ENCODE peak calls at places on chromosomes 5 and 9, in nine cellular contexts. E is stomach; R is pancreas; T is ovary; Y is gastrocnemius medialis; G is GM23248; V is lower lobe of right lung; C is CD8-positive, alpha-beta T cell; O is heart left ventricle. Q is an unnamed sample. For H3K4me1 and H3K36me3, the result is how much of the 10 kb centered on the place peaks cover.

GRCh38 chr9:124302921-124303320 is 45.2 kb downstream of the NEK6 start:
- DNase-seq in G (no peak), R (no peak), T (no peak), E (no peak), Y (no peak), V (no peak), C (no peak), O (no peak), Q (no peak)

GRCh38 chr9:137035937-137036336 is 4.0 kb upstream of the FUT7 start:
- DNase-seq in R (no peak), O (no peak), E (no peak), V (no peak), G (no peak), T (no peak), C (no peak), Y (no peak), Q (no peak)

GRCh38 chr9:34589656-34590375 is at the start of gene CNTFR:
- DNase-seq in T (peak), O (peak), C (no peak), R (no peak), V (peak), E (no peak), G (peak), Y (peak), Q (peak)

GRCh38 chr5:2755811-2756210 is 4.3 kb upstream of the IRX2 start:
- DNase-seq in E (no peak), C (no peak), G (peak), Y (no peak), V (no peak), O (no peak), R (no peak), T (no peak), Q (no peak)

GRCh38 chr9:127534250-127534649 is 77.8 kb upstream of the STXBP1 start:
- DNase-seq in C (no peak), G (no peak), E (no peak), R (no peak), V (no peak), T (no peak), Y (no peak), O (no peak), Q (no peak)

GRCh38 chr9:127124792-127125191 is 2.4 kb upstream of the ANGPTL2 start:
- DNase-seq in G (no peak), V (no peak), E (no peak), O (no peak), R (peak), Y (no peak), C (no peak), T (peak), Q (no peak)

GRCh38 chr5:64839936-64840335 is 71.2 kb downstream of the CWC27 start:
- DNase-seq in E (no peak), C (no peak), T (no peak), V (no peak), G (no peak), O (no peak), Y (no peak), R (no peak), Q (no peak)

GRCh38 chr5:99721487-99721886 is 792.7 kb upstream of the CHD1 start:
- DNase-seq in E (no peak), V (no peak), O (no peak), C (no peak), Y (no peak), T (no peak), G (no peak), R (no peak), Q (no peak)

GRCh38 chr5:66757219-66757833 is 161.1 kb downstream of the MAST4 start:
- DNase-seq in R (no peak), C (no peak), V (no peak), T (peak), E (peak), O (peak), Y (no peak), G (peak), Q (no peak)

GRCh38 chr5:168532471-168532870 is 3.4 kb downstream of the FBLL1 start:
- DNase-seq in G (no peak), E (no peak), T (no peak), O (no peak), V (no peak), C (no peak), R (no peak), Y (no peak), Q (no peak)

GRCh38 chr5:171295801-171296200 is 13.2 kb upstream of the TLX3 start:
- DNase-seq in O (no peak), R (no peak), C (no peak), E (no peak), Y (no peak), G (no peak), V (no peak), T (no peak), Q (no peak)

GRCh38 chr5:181246276-181247050 is 2.8 kb upstream of the RACK1 start:
- DNase-seq in G (peak), C (peak), T (peak), R (peak), V (peak), Y (peak), O (peak), E (peak), Q (peak)

GRCh38 chr9:87714819-87715218 is 11.1 kb upstream of the CTSL start:
- DNase-seq in T (no peak), Y (peak), R (no peak), V (no peak), O (no peak), C (no peak), G (peak), E (peak), Q (no peak)

GRCh38 chr5:6753851-6754250 is 40.6 kb downstream of the TENT4A start:
- DNase-seq in G (no peak), R (no peak), C (no peak), T (no peak), Y (no peak), V (no peak), E (no peak), O (no peak), Q (no peak)

GRCh38 chr5:65811004-65811403 is 89.0 kb downstream of the NLN start:
- DNase-seq in E (no peak), V (no peak), Y (no peak), C (no peak), T (no peak), R (no peak), O (no peak), G (peak), Q (no peak)

GRCh38 chr5:94017579-94017978 is 276.2 kb upstream of the POU5F2 start:
- DNase-seq in R (no peak), E (no peak), O (no peak), V (no peak), T (no peak), G (peak), C (no peak), Y (no peak), Q (no peak)

GRCh38 chr5:143516249-143516648 is 112.8 kb upstream of the NR3C1 start:
- DNase-seq in C (no peak), V (no peak), O (no peak), R (no peak), E (no peak), G (no peak), Y (no peak), T (no peak), Q (no peak)

GRCh38 chr5:139419793-139420192 is 15.9 kb upstream of the SPATA24 start:
- DNase-seq in E (no peak), Y (no peak), C (no peak), V (no peak), R (no peak), O (no peak), T (no peak), G (no peak), Q (no peak)

GRCh38 chr5:169765176-169765575 is 128.1 kb downstream of the DOCK2 start:
- DNase-seq in G (peak), O (no peak), R (no peak), E (no peak), C (no peak), Y (no peak), T (no peak), V (no peak), Q (no peak)

GRCh38 chr5:978051-978450 is 30.6 kb upstream of the NKD2 start:
- DNase-seq in T (no peak), O (peak), Y (no peak), R (no peak), G (no peak), C (no peak), E (no peak), V (peak), Q (no peak)

GRCh38 chr9:133237271-133237731 is 28.3 kb upstream of the OBP2B start:
- DNase-seq in G (peak), C (no peak), Y (no peak), R (no peak), O (peak), E (peak), V (peak), T (peak), Q (no peak)

GRCh38 chr5:39730011-39730410 is 305.2 kb upstream of the DAB2 start:
- DNase-seq in T (no peak), O (no peak), R (no peak), C (no peak), G (no peak), Y (no peak), V (no peak), E (no peak), Q (no peak)

GRCh38 chr9:27335088-27335487 is 38.1 kb upstream of the EQTN start:
- DNase-seq in T (no peak), Y (no peak), O (no peak), C (no peak), E (no peak), V (no peak), R (no peak), G (no peak), Q (no peak)

GRCh38 chr9:27339661-27340295 is 42.8 kb upstream of the EQTN start:
- DNase-seq in Y (no peak), O (no peak), C (no peak), R (no peak), G (no peak), E (no peak), T (no peak), V (peak), Q (peak)

GRCh38 chr9:27338527-27338903 is 41.6 kb upstream of the EQTN start:
- DNase-seq in Y (no peak), T (no peak), O (no peak), V (no peak), R (no peak), E (no peak), G (no peak), C (no peak), Q (no peak)

GRCh38 chr9:27336829-27337228 is 39.9 kb upstream of the EQTN start:
- DNase-seq in O (no peak), Y (no peak), E (no peak), G (no peak), C (no peak), R (no peak), T (no peak), V (no peak), Q (no peak)

DNA sequence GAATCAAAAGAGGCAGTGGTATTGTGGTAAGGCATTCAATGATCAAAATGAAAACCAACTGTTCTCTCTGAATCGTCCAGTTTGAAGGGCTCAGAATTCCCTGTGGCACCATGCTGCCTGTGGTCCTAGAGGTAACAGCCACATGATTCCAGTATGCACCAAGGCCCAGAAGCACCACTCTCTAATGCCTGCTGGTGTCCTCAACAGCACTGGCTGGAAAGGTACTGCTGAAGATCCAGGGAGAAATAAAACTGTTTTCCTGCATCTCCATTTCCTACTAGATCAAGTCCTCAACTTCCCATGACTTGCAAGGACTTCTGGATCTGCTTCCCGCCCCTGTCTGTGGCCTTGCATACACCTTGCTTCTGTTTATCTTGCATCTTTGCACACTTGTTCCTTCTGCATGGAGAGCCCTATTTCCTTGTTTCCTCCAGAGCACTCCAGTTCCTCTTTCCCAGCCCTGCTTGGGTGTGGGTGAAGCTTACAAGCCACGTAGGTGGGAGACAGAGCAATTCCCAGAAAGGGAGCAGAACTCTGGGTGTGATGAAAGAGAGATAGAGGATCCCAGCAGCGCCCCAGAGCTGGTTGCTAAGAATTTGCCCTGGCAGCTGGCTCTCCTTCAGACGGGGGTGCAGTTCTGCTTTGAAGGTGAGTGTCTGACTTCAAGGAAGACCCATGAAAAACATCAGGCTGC is 41.0 kb upstream of the EQTN start:
- DNase-seq in Y (no peak), R (no peak), O (no peak), V (peak), G (no peak), C (no peak), E (peak), T (no peak), Q (no peak)
- H3K4me1 ChIP-seq in Y (under half), R (under half), O (under half), V (half or more), G (under half), C (under half), E (half or more), T (under half), Q (under half)

GRCh38 chr9:37902131-37902530 is 1.8 kb downstream of the SLC25A51 start:
- DNase-seq in Y (no peak), E (no peak), G (no peak), C (no peak), R (no peak), T (no peak), V (no peak), O (no peak), Q (no peak)

GRCh38 chr9:37902804-37903580 is 935 bp downstream of the SLC25A51 start:
- DNase-seq in G (peak), C (no peak), O (no peak), T (no peak), R (no peak), Y (no peak), E (no peak), V (no peak), Q (no peak)

GRCh38 chr9:37897665-37898064 is 6.3 kb downstream of the SLC25A51 start:
- DNase-seq in E (no peak), T (no peak), Y (no peak), G (no peak), R (no peak), C (no peak), V (no peak), O (no peak), Q (no peak)

GRCh38 chr9:37903581-37903830 is 421 bp downstream of the SLC25A51 start:
- DNase-seq in C (no peak), T (no peak), G (peak), Y (no peak), R (peak), V (no peak), O (peak), E (no peak), Q (peak)

GRCh38 chr9:37899041-37899440 is 4.9 kb downstream of the SLC25A51 start:
- DNase-seq in T (no peak), C (no peak), V (no peak), O (no peak), E (no peak), Y (no peak), G (peak), R (no peak), Q (no peak)
- H3K36me3 ChIP-seq in T (under half), C (under half), V (half or more), O (half or more), E (half or more), Y (under half), G (under half), R (under half), Q (under half)

GRCh38 chr5:103027267-103027666 is 92.7 kb downstream of the GIN1 start:
- DNase-seq in G (no peak), Y (no peak), C (no peak), T (no peak), E (no peak), R (no peak), V (no peak), O (no peak), Q (no peak)
- H3K27ac ChIP-seq in G (no peak), Y (no peak), C (no peak), T (no peak), E (no peak), R (no peak), V (no peak), O (no peak), Q (no peak)

DNA sequence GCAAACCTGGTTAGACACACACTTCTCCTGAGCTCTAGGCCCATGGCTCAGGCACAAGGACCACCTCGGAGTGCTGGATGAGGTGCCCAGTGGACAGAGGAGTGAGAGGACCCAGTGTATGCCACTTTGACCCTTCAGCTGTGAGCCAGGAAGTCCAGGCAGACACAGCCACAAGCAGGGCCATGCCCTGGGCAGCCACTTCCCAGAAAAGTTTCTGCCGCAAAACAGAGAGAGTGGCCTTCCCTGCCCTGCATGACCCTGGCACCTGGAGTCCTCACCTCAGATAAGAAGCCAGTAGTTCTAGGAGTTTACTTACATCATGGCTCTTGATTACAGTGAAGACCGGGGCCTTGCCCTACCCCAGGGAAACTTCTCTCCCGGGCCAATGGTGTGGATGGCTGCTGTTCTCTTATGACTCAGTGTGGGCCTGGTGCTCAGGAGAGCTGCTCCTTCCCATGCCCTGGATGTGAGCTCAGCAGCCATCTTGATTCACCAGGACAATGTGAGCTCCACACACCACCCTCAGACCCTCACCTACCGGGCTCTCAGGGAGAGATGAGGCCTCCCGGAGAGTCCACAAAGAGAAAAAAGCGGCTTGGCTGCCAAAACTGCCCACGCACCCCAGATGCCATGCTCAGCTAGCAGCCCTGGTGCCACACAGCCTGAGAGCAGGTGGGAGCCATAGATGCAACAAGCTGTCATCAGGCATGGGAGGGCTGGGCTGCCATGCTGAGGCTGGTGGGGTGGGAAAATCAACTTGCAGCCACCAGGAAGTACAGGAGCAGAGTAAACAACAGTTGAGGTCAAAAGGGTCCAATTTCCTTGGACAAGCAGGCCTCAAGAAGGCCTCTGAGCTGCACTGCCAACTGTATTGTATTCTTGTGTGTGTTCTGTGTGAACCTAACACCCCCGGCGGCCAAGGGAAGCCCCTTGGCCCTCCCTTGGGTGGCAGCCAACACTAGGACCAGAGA is 11.7 kb upstream of the IRF1 start:
- DNase-seq in O (no peak), Y (no peak), V (no peak), C (no peak), E (peak), G (peak), R (no peak), T (peak), Q (no peak)
- H3K4me1 ChIP-seq in O (under half), Y (under half), V (half or more), C (under half), E (half or more), G (under half), R (half or more), T (under half), Q (under half)

GRCh38 chr5:14407746-14408175 is 173.8 kb upstream of the OTULINL start:
- DNase-seq in V (no peak), R (no peak), E (no peak), Y (no peak), T (no peak), G (peak), C (no peak), O (no peak), Q (no peak)
- H3K36me3 ChIP-seq in V (half or more), R (under half), E (half or more), Y (under half), T (under half), G (half or more), C (under half), O (half or more), Q (under half)

GRCh38 chr9:95021166-95021886 is 294.8 kb downstream of the AOPEP start:
- DNase-seq in C (no peak), R (no peak), O (no peak), E (no peak), T (no peak), Y (no peak), G (no peak), V (no peak), Q (no peak)
- H3K27ac ChIP-seq in C (no peak), R (peak), O (peak), E (peak), T (no peak), Y (peak), G (peak), V (no peak), Q (peak)

GRCh38 chr5:142316051-142316450 is 8.8 kb downstream of the SPRY4 start:
- DNase-seq in G (peak), C (no peak), V (no peak), O (no peak), E (no peak), T (no peak), Y (no peak), R (no peak), Q (no peak)
- H3K4me1 ChIP-seq in G (half or more), C (under half), V (half or more), O (half or more), E (under half), T (under half), Y (half or more), R (under half), Q (under half)

GRCh38 chr5:110757118-110757729 is 18.4 kb downstream of the SLC25A46 start:
- DNase-seq in V (no peak), R (no peak), T (no peak), Y (no peak), E (no peak), O (no peak), G (peak), C (no peak), Q (no peak)

GRCh38 chr5:110753620-110754019 is 14.8 kb downstream of the SLC25A46 start:
- DNase-seq in E (no peak), T (no peak), G (no peak), V (no peak), R (no peak), C (no peak), Y (no peak), O (no peak), Q (no peak)

GRCh38 chr5:110751902-110752762 is 13.3 kb downstream of the SLC25A46 start:
- DNase-seq in T (no peak), G (no peak), E (no peak), R (no peak), C (no peak), O (no peak), Y (no peak), V (no peak), Q (no peak)

GRCh38 chr5:110754181-110754580 is 15.4 kb downstream of the SLC25A46 start:
- DNase-seq in R (no peak), O (no peak), V (no peak), T (no peak), E (no peak), Y (no peak), C (no peak), G (no peak), Q (no peak)

DNA sequence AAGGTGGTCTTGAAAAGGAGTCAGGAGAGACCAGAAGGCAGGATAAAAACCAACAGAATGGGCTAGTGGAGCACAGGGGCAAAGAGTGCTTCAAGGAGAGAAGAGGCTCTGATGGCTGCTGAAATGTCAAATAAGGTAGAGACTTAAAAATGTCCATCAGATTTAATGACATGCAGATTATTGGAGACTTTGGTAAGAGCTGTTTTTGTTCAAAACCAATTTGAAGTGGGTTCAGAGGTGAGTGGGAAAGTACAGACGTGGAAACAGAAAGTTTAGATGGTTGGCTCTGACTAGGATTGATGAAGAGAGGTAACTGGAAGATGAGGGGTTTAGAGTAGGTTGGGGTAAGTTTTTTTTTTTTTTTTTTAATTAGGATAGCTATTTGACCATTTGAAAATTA is 14.1 kb downstream of the SLC25A46 start:
- DNase-seq in O (no peak), V (no peak), R (no peak), G (no peak), T (no peak), C (no peak), Y (no peak), E (no peak), Q (no peak)
- H3K36me3 ChIP-seq in O (half or more), V (half or more), R (under half), G (under half), T (under half), C (under half), Y (under half), E (half or more), Q (under half)

DNA sequence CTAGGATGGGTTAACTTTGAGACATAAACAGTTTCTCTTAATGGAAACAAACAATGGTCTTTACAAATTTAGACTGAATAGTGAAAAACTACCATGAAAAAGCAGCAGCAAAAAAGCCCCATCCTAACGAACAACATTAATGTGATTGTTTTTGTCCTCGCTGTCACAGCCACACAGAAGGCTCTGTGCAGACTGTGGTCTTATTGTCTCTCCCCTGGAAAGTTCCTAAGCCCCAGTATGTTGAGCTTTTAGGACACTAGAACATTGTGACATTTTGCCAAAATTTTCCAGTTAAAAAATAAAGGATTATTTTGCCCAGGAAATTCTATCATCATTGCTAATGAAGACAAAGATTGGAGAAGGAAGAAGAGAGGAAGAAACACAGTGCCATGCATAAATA is 12.6 kb upstream of the SOWAHA start:
- DNase-seq in V (no peak), G (no peak), T (no peak), E (no peak), R (no peak), C (no peak), Y (no peak), O (no peak), Q (no peak)
- H3K27ac ChIP-seq in V (no peak), G (no peak), T (no peak), E (no peak), R (no peak), C (no peak), Y (no peak), O (no peak), Q (no peak)